ENCODE peak calls at places on chromosomes 12 and 14, in six cellular contexts. One of them, this sample, is unnamed.

GRCh38 chr12:123678981-123679380 is 8.1 kb downstream of the TCTN2 start:
- DNase-seq in CD4-positive, alpha-beta T cell: no peak
- DNase-seq in AG09319: no peak
- DNase-seq in Peyer's patch: no peak
- DNase-seq in GM20000: no peak
- DNase-seq in fibroblast of lung: no peak
- DNase-seq in this sample: no peak

GRCh38 chr12:46798648-46799047 is 27.1 kb downstream of the SLC38A4 start:
- DNase-seq in AG09319: no peak
- DNase-seq in fibroblast of lung: no peak
- DNase-seq in CD4-positive, alpha-beta T cell: no peak
- DNase-seq in GM20000: no peak
- DNase-seq in Peyer's patch: no peak
- DNase-seq in this sample: no peak

GRCh38 chr12:12562016-12562483 is 613 bp downstream of the DUSP16 start:
- DNase-seq in CD4-positive, alpha-beta T cell: peak; percentile 40
- DNase-seq in AG09319: no peak
- DNase-seq in GM20000: peak; percentile 54
- DNase-seq in Peyer's patch: no peak
- DNase-seq in fibroblast of lung: peak; percentile 37
- DNase-seq in this sample: no peak

GRCh38 chr12:3772380-3772779 is 19.5 kb upstream of the CRACR2A start:
- DNase-seq in GM20000: no peak
- DNase-seq in fibroblast of lung: peak; percentile 3
- DNase-seq in AG09319: no peak
- DNase-seq in Peyer's patch: no peak
- DNase-seq in CD4-positive, alpha-beta T cell: no peak
- DNase-seq in this sample: no peak

GRCh38 chr14:44149597-44149996 is 357.5 kb downstream of the FSCB start:
- DNase-seq in AG09319: no peak
- DNase-seq in GM20000: no peak
- DNase-seq in fibroblast of lung: peak; percentile 13
- DNase-seq in CD4-positive, alpha-beta T cell: no peak
- DNase-seq in Peyer's patch: no peak
- DNase-seq in this sample: no peak

GRCh38 chr14:51185180-51185579 is 54.9 kb upstream of the TMX1 start:
- DNase-seq in CD4-positive, alpha-beta T cell: no peak
- DNase-seq in Peyer's patch: no peak
- DNase-seq in AG09319: no peak
- DNase-seq in GM20000: no peak
- DNase-seq in fibroblast of lung: no peak
- DNase-seq in this sample: no peak

GRCh38 chr14:99194736-99195135 is 77.3 kb downstream of the BCL11B start:
- DNase-seq in GM20000: no peak
- DNase-seq in fibroblast of lung: no peak
- DNase-seq in AG09319: no peak
- DNase-seq in CD4-positive, alpha-beta T cell: no peak
- DNase-seq in Peyer's patch: no peak
- DNase-seq in this sample: peak; percentile 40

GRCh38 chr12:70251226-70251625 is 8.0 kb downstream of the CNOT2 start:
- DNase-seq in fibroblast of lung: no peak
- DNase-seq in CD4-positive, alpha-beta T cell: no peak
- DNase-seq in GM20000: no peak
- DNase-seq in Peyer's patch: no peak
- DNase-seq in AG09319: no peak
- DNase-seq in this sample: no peak

GRCh38 chr12:94430304-94430703 is 29.4 kb downstream of the CEP83 start:
- DNase-seq in CD4-positive, alpha-beta T cell: no peak
- DNase-seq in GM20000: no peak
- DNase-seq in AG09319: no peak
- DNase-seq in fibroblast of lung: no peak
- DNase-seq in Peyer's patch: no peak
- DNase-seq in this sample: no peak

GRCh38 chr12:2295941-2296461 is 243.2 kb downstream of the CACNA1C start:
- DNase-seq in fibroblast of lung: peak; percentile 68
- DNase-seq in CD4-positive, alpha-beta T cell: no peak
- DNase-seq in AG09319: peak; percentile 35
- DNase-seq in Peyer's patch: no peak
- DNase-seq in GM20000: no peak
- DNase-seq in this sample: peak; percentile 77

GRCh38 chr14:57262117-57262516 is 6.6 kb downstream of the EXOC5 start:
- DNase-seq in GM20000: no peak
- DNase-seq in AG09319: no peak
- DNase-seq in Peyer's patch: no peak
- DNase-seq in fibroblast of lung: no peak
- DNase-seq in CD4-positive, alpha-beta T cell: no peak
- DNase-seq in this sample: no peak

GRCh38 chr12:57096748-57097553 is 8.0 kb downstream of the NAB2 start:
- DNase-seq in GM20000: no peak
- DNase-seq in fibroblast of lung: no peak
- DNase-seq in CD4-positive, alpha-beta T cell: no peak
- DNase-seq in Peyer's patch: no peak
- DNase-seq in AG09319: no peak
- DNase-seq in this sample: no peak

GRCh38 chr14:79947440-79947839 is 263.9 kb downstream of the DIO2 start:
- DNase-seq in CD4-positive, alpha-beta T cell: no peak
- DNase-seq in fibroblast of lung: no peak
- DNase-seq in GM20000: no peak
- DNase-seq in Peyer's patch: no peak
- DNase-seq in AG09319: no peak
- DNase-seq in this sample: no peak

GRCh38 chr14:36582011-36582873 is at the start of gene NKX2-8:
- DNase-seq in Peyer's patch: no peak
- DNase-seq in GM20000: peak; percentile 25
- DNase-seq in AG09319: no peak
- DNase-seq in fibroblast of lung: no peak
- DNase-seq in CD4-positive, alpha-beta T cell: no peak
- DNase-seq in this sample: no peak

GRCh38 chr12:76272292-76272691 is 75.9 kb downstream of the BBS10 start:
- DNase-seq in GM20000: no peak
- DNase-seq in Peyer's patch: no peak
- DNase-seq in AG09319: no peak
- DNase-seq in CD4-positive, alpha-beta T cell: no peak
- DNase-seq in fibroblast of lung: no peak
- DNase-seq in this sample: no peak

GRCh38 chr14:95260537-95261440 is 58.9 kb downstream of the CLMN start:
- DNase-seq in AG09319: no peak
- DNase-seq in CD4-positive, alpha-beta T cell: no peak
- DNase-seq in Peyer's patch: no peak
- DNase-seq in GM20000: peak; percentile 40
- DNase-seq in fibroblast of lung: peak; percentile 27
- DNase-seq in this sample: no peak

GRCh38 chr12:57151741-57152407 is 4.5 kb upstream of the LRP1-AS start:
- DNase-seq in AG09319: peak; percentile 92
- DNase-seq in fibroblast of lung: peak; percentile 74
- DNase-seq in GM20000: no peak
- DNase-seq in Peyer's patch: no peak
- DNase-seq in CD4-positive, alpha-beta T cell: no peak
- DNase-seq in this sample: no peak

GRCh38 chr12:44874981-44875416 is 1.1 kb downstream of the NELL2 start:
- DNase-seq in CD4-positive, alpha-beta T cell: peak; percentile 35
- DNase-seq in fibroblast of lung: no peak
- DNase-seq in Peyer's patch: no peak
- DNase-seq in GM20000: peak; percentile 37
- DNase-seq in AG09319: no peak
- DNase-seq in this sample: no peak

GRCh38 chr12:76337583-76337982 is 10.6 kb downstream of the BBS10 start:
- DNase-seq in GM20000: no peak
- DNase-seq in AG09319: no peak
- DNase-seq in fibroblast of lung: peak; percentile 56
- DNase-seq in Peyer's patch: no peak
- DNase-seq in CD4-positive, alpha-beta T cell: no peak
- DNase-seq in this sample: no peak

GRCh38 chr14:81589381-81590065 is 55.9 kb upstream of the SEL1L start:
- DNase-seq in Peyer's patch: no peak
- DNase-seq in AG09319: no peak
- DNase-seq in CD4-positive, alpha-beta T cell: no peak
- DNase-seq in GM20000: no peak
- DNase-seq in fibroblast of lung: no peak
- DNase-seq in this sample: no peak

GRCh38 chr14:31418440-31418839 is 1.9 kb downstream of the HEATR5A start:
- DNase-seq in CD4-positive, alpha-beta T cell: no peak
- DNase-seq in AG09319: no peak
- DNase-seq in Peyer's patch: no peak
- DNase-seq in fibroblast of lung: no peak
- DNase-seq in GM20000: no peak
- DNase-seq in this sample: no peak

GRCh38 chr14:31421200-31421599 is 850 bp upstream of the HEATR5A start:
- DNase-seq in CD4-positive, alpha-beta T cell: no peak
- DNase-seq in GM20000: no peak
- DNase-seq in AG09319: no peak
- DNase-seq in Peyer's patch: no peak
- DNase-seq in fibroblast of lung: no peak
- DNase-seq in this sample: no peak

GRCh38 chr14:31420013-31420318 is 384 bp downstream of the HEATR5A start:
- DNase-seq in Peyer's patch: peak; percentile 38
- DNase-seq in GM20000: peak; percentile 51
- DNase-seq in CD4-positive, alpha-beta T cell: no peak
- DNase-seq in fibroblast of lung: no peak
- DNase-seq in AG09319: no peak
- DNase-seq in this sample: peak; percentile 45

GRCh38 chr14:31419179-31420012 is 954 bp downstream of the HEATR5A start:
- DNase-seq in GM20000: no peak
- DNase-seq in Peyer's patch: no peak
- DNase-seq in fibroblast of lung: peak; percentile 51
- DNase-seq in CD4-positive, alpha-beta T cell: no peak
- DNase-seq in AG09319: no peak
- DNase-seq in this sample: no peak

DNA sequence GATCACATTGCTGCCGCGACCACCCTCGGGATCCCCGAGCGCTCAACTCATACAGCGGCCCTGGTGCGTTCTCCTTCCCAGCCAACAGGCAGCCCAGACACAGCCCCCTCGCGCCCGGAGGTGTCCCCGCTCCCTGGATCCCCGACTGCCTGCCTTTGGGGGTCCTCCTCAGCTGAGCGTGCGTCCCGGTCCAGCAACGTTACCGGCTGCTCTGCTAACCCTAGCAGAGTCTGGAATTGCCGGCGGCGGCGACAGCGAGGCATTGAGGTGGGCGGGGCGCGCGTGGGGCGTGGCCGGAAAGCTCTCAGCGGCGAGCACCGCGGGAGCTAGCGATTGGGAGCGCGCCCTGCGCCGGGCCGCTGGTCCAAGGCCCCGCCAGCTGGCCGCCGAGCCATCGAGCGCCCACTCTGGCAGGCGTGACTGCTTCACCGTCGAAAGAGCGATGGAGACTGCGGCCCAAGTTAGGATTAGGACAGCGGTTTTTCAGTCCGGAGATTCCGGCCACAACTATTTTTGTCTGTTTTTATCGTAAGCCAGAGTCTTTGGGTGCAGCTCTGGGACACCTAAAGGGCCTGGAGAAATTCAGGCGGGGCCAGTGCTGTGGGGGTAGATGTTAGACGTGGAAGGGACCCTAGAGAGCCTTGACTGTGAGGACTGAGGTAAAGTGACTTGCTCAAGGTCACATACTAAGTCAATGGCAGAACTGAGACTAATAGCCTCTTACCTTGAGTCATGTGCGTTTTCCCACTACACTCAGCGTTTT is at the start of gene HEATR5A:
- DNase-seq in GM20000: peak; percentile 97
- DNase-seq in AG09319: peak; percentile 90
- DNase-seq in CD4-positive, alpha-beta T cell: peak; percentile 95
- DNase-seq in Peyer's patch: peak; percentile 92
- DNase-seq in fibroblast of lung: peak; percentile 95
- DNase-seq in this sample: peak; percentile 86
- TF ChIP-seq CTCF in GM20000: peak; percentile 18
- TF ChIP-seq CTCF in AG09319: peak; percentile 18
- TF ChIP-seq CTCF in CD4-positive, alpha-beta T cell: peak; percentile 29
- TF ChIP-seq CTCF in Peyer's patch: no peak
- TF ChIP-seq CTCF in fibroblast of lung: peak; percentile 20
- TF ChIP-seq CTCF in this sample: no peak

GRCh38 chr12:64608901-64609542 is 1.3 kb upstream of the RASSF3 start:
- DNase-seq in AG09319: no peak
- DNase-seq in CD4-positive, alpha-beta T cell: peak; percentile 51
- DNase-seq in fibroblast of lung: peak; percentile 58
- DNase-seq in Peyer's patch: peak; percentile 52
- DNase-seq in GM20000: peak; percentile 77
- DNase-seq in this sample: peak; percentile 59
- TF ChIP-seq CTCF in AG09319: peak; percentile 5
- TF ChIP-seq CTCF in CD4-positive, alpha-beta T cell: no peak
- TF ChIP-seq CTCF in fibroblast of lung: peak; percentile 16
- TF ChIP-seq CTCF in Peyer's patch: no peak
- TF ChIP-seq CTCF in GM20000: peak; percentile 13
- TF ChIP-seq CTCF in this sample: no peak

GRCh38 chr12:124856132-124856841 is 7.4 kb downstream of the SCARB1 start:
- DNase-seq in GM20000: no peak
- DNase-seq in fibroblast of lung: no peak
- DNase-seq in AG09319: no peak
- DNase-seq in Peyer's patch: no peak
- DNase-seq in CD4-positive, alpha-beta T cell: no peak
- DNase-seq in this sample: no peak
- TF ChIP-seq CTCF in GM20000: no peak
- TF ChIP-seq CTCF in fibroblast of lung: no peak
- TF ChIP-seq CTCF in AG09319: no peak
- TF ChIP-seq CTCF in Peyer's patch: no peak
- TF ChIP-seq CTCF in CD4-positive, alpha-beta T cell: no peak
- TF ChIP-seq CTCF in this sample: peak; percentile 63

DNA sequence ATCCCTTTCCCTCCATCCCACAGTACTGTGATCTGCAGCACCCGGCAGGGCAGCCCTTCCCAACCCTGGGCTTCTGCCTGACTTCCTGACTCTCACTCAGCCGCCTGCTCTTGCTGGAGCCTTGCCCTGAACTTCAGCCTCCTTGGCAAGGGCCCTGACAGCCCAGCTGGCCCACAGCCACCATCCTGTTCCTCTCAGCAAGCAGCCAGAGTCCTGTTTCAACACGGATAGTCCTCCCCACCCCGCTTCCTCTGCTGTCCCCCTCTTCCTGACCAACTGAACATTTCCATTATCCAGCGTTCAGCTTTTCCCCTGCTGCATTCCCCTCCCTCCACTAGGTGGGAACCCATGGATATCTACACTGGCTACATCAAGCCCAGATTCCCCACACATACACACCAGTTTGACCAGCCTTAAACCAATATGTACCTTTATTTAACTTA is 74.0 kb upstream of the MDM1 start:
- DNase-seq in GM20000: no peak
- DNase-seq in CD4-positive, alpha-beta T cell: no peak
- DNase-seq in Peyer's patch: peak; percentile 40
- DNase-seq in fibroblast of lung: peak; percentile 95
- DNase-seq in AG09319: peak; percentile 82
- DNase-seq in this sample: peak; percentile 56
- TF ChIP-seq CTCF in GM20000: no peak
- TF ChIP-seq CTCF in CD4-positive, alpha-beta T cell: no peak
- TF ChIP-seq CTCF in Peyer's patch: no peak
- TF ChIP-seq CTCF in fibroblast of lung: peak; percentile 62
- TF ChIP-seq CTCF in AG09319: peak; percentile 50
- TF ChIP-seq CTCF in this sample: no peak

This sample was measured in CD14-positive monocyte.